ENCODE peak calls at places on chromosomes 3 and 15, in five cellular contexts. Y is H1, S is SK-N-SH, W is K562, D is GM12878. U is an unnamed sample.

GRCh38 chr3:14177580-14178246 is 688 bp downstream of the XPC start:
- DNase-seq in D (no peak), W (peak; percentile 39), S (no peak), Y (no peak), U (peak; percentile 20)

GRCh38 chr3:186782542-186783069 is 771 bp upstream of the EIF4A2 start:
- DNase-seq in W (peak; percentile 9), S (peak; percentile 8), D (no peak), Y (no peak), U (no peak)

GRCh38 chr3:63961891-63962290 is 49.7 kb upstream of the SCAANT1 start:
- DNase-seq in D (no peak), W (peak; percentile 41), Y (no peak), S (peak; percentile 39), U (peak; percentile 41)

GRCh38 chr15:64699767-64700388 is 75.5 kb downstream of the RBPMS2 start:
- DNase-seq in S (peak; percentile 49), Y (peak; percentile 78), D (no peak), W (no peak), U (no peak)

GRCh38 chr15:89332446-89332845 is 2.2 kb downstream of the POLG start:
- DNase-seq in W (peak; percentile 60), Y (no peak), D (no peak), S (peak; percentile 84), U (peak; percentile 65)

GRCh38 chr3:196471551-196471950 is 32.0 kb downstream of the RNF168 start:
- DNase-seq in D (no peak), W (no peak), S (no peak), Y (no peak), U (no peak)

GRCh38 chr3:166114448-166114847 is 277.2 kb upstream of the BCHE start:
- DNase-seq in S (no peak), Y (no peak), W (no peak), D (no peak), U (no peak)

GRCh38 chr3:133042778-133043177 is 4.6 kb downstream of the TMEM108 start:
- DNase-seq in D (no peak), S (no peak), W (no peak), Y (no peak), U (no peak)

GRCh38 chr3:139588450-139588849 is 48.9 kb upstream of the RBP1 start:
- DNase-seq in S (peak; percentile 50), Y (peak; percentile 83), W (peak; percentile 40), D (no peak), U (peak; percentile 11)

GRCh38 chr15:29682361-29682760 is 139.9 kb downstream of the TJP1 start:
- DNase-seq in W (no peak), Y (no peak), D (no peak), S (no peak), U (no peak)

GRCh38 chr15:99566157-99566900 is 545 bp downstream of the MEF2A start:
- DNase-seq in Y (peak; percentile 67), D (no peak), W (peak; percentile 52), S (peak; percentile 76), U (peak; percentile 71)

GRCh38 chr15:95511680-95512079 is 818.8 kb upstream of the NR2F2 start:
- DNase-seq in Y (no peak), W (no peak), S (no peak), D (no peak), U (no peak)

GRCh38 chr3:188280627-188281026 is 126.7 kb downstream of the LPP start:
- DNase-seq in D (no peak), W (no peak), S (no peak), Y (no peak), U (no peak)

GRCh38 chr3:188282871-188283270 is 128.9 kb downstream of the LPP start:
- DNase-seq in W (no peak), D (no peak), S (no peak), Y (no peak), U (no peak)

GRCh38 chr3:188276366-188276765 is 122.4 kb downstream of the LPP start:
- DNase-seq in Y (no peak), D (no peak), S (no peak), W (no peak), U (no peak)

GRCh38 chr3:188278717-188279324 is 124.9 kb downstream of the LPP start:
- DNase-seq in Y (no peak), W (no peak), S (no peak), D (no peak), U (no peak)

DNA sequence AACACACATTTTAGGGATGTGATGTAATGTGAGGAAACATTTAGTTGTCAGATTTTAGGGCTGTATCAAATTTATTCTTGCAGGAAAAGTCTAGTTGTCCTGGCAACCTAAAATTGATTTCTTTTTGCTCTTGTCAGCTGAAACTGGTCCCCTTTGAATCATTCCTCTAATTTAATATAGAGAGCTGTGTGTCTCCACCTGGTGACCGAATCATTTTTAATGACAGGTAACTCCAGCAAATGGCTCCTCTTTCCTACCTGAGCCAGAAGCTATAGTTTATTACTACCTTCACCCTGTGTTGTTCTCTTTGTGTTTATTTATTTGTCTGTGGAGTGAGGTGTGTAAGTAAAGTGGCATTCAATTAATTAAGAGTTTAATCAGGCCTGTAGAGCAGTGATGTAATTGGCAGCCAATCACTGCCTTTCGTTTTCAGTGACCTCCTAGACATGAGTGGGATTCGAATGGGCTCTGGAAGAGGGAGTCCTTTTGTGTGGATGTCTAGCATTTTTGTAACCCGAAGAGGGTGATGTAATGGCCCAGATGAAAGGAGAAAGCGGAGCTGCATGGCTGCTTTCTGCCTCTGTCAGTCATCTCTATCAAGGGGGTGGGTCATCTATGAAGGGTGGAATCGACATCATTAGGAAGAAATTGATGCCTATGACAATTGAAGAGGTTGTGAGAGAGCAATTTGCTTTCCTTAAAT is 125.9 kb downstream of the LPP start:
- DNase-seq in Y (no peak), S (no peak), W (no peak), D (no peak), U (no peak)
- TF ChIP-seq CTCF in Y (no peak), S (no peak), W (no peak), D (no peak), U (no peak)

GRCh38 chr15:67059127-67059553 is 6.3 kb upstream of the SMAD3 start:
- DNase-seq in Y (no peak), S (no peak), W (no peak), D (no peak), U (no peak)
- TF ChIP-seq MAX in Y (no peak), S (no peak), W (no peak), D (no peak), U (no peak)

GRCh38 chr3:147113293-147114045 is 292.9 kb downstream of the ZIC4 start:
- DNase-seq in S (no peak), D (no peak), W (no peak), Y (no peak), U (no peak)
- H3K4me3 ChIP-seq in S (no peak overlapping the region), D (no peak overlapping the region), W (no peak overlapping the region), Y (no peak overlapping the region), U (no peak overlapping the region)

DNA sequence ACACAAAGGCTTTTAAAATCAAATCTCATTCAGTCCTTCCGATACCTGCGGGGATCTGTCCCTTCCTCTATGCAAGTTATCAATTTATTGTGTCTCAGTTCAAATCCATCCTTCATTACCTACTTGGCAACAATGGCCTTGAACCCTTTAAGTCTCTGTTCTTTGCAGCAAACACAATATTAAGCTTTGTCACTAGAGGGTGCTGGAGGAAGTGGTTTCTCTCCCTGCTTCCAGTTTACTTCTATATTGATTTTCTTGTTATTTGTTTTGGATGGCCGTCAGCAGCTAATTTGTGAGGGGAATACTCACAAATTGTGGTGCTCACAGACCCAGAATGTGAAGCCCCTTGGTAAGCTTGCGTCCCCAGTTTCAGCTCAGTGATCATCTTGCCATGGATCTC is 278.3 kb downstream of the FGF12 start:
- DNase-seq in Y (no peak), D (no peak), S (no peak), W (peak; percentile 8), U (peak; percentile 9)
- TF ChIP-seq CTCF in Y (no peak), D (peak; percentile 36), S (no peak), W (no peak), U (peak; percentile 22)

GRCh38 chr3:161560006-161560637 is 63.5 kb downstream of the OTOL1 start:
- DNase-seq in D (no peak), W (peak; percentile 15), Y (peak; percentile 62), S (peak; percentile 34), U (peak; percentile 52)
- TF ChIP-seq MAX in D (no peak), W (no peak), Y (no peak), S (no peak), U (no peak)

DNA sequence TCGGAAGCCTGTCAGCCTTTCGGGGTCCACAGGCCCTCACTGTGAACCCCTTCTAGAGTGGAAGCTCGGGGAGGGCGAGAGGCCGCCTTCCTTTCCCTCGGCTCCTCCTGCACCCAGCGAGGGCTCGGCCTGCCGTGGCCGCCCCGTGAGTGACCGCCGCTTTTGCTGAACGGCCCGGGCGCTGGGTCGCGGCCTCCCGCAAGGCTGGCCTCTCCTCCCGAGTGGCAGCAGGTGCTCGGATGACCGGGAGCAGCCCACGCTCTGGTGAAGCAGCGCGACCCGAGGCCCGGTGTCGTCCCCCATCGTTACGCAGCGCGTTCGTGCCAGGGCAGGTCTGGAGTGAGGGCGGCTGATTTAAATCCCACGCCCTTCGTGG is 53.8 kb downstream of the LRRK1 start:
- DNase-seq in D (no peak), Y (no peak), S (no peak), W (no peak), U (no peak)
- H3K4me3 ChIP-seq in D (no peak overlapping the region), Y (peak overlapping the region; percentile 43), S (no peak overlapping the region), W (no peak overlapping the region), U (no peak overlapping the region)

GRCh38 chr3:49427581-49427980 is 1.5 kb downstream of the NICN1 start:
- DNase-seq in S (no peak), Y (no peak), W (no peak), D (no peak), U (no peak)

GRCh38 chr3:49424816-49425215 is 2.5 kb upstream of the AMT start:
- DNase-seq in W (no peak), D (no peak), Y (no peak), S (no peak), U (no peak)

DNA sequence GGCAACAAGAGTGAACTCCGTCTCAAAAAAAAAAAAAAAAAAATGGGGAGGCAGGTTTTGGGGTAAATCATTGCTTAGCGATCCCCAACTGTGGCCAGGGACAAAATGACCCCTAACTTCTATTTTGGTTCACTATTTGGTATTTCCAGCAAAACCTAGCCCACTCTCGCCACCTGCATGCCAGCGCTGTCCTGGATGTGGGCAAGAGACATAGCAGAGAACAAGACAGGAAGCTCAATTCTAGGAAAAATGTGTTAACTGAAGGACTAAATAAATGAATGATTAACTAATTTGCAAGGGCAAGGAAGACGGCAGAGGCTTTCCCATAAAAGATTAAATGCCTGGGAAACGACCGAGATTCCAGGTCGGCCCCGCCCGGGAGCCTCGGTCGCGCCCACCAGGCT is 425 bp downstream of the NICN1 start:
- DNase-seq in D (no peak), Y (no peak), S (no peak), W (no peak), U (peak; percentile 34)
- TF ChIP-seq CTCF in D (no peak), Y (no peak), S (peak; percentile 15), W (no peak), U (no peak)

GRCh38 chr15:85059734-85060133 is 78.1 kb downstream of the PDE8A start:
- DNase-seq in D (no peak), W (no peak), Y (no peak), S (no peak), U (no peak)
- TF ChIP-seq MAX in D (no peak), W (no peak), Y (no peak), S (no peak), U (no peak)

DNA sequence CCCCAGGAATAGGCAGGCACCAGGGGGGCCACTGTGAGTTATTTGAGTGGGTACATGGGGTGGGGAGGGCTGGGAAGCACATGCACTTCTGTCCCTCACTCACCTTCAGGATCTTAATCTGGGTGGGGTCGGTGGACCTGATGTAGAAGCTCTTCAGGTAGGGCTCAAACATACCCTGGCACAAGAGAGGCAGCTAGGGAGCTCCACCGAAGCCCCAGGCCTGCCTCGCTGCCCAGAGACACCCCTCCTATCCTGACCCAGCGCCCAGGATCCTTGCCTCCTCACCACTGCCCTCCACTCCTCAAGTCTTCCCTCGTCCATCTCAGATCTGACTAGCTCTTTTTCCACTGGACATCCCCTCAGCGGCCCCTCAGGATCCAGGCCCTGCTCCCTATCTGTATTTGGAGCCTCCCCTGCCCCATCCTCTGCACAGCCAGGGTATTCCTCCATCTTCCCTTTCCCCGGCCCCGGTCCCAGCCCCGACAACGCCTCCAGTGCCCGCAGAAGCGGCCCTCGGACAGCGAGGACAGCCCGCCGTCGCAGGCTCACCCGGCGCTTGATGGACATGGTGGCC is 30.0 kb downstream of the AP3B2 start:
- DNase-seq in W (no peak), Y (no peak), D (no peak), S (no peak), U (no peak)
- H3K4me3 ChIP-seq in W (peak overlapping the region; percentile 85), Y (peak overlapping the region; percentile 59), D (peak overlapping the region; percentile 11), S (no peak overlapping the region), U (no peak overlapping the region)